ENCODE peak calls at places on chromosome 5, in four cellular contexts. A is small intestine, X is Daoy, I is mesendoderm. Q is an unnamed sample.

GRCh38 chr5:154276932-154277331 is 86.4 kb downstream of the GALNT10 start:
- DNase-seq in A (no peak), X (peak), I (no peak), Q (no peak)

GRCh38 chr5:2266668-2267240 is 384.0 kb upstream of the IRX4 start:
- DNase-seq in X (no peak), A (no peak), I (no peak), Q (no peak)

GRCh38 chr5:35810561-35810960 is 46.1 kb upstream of the IL7R start:
- DNase-seq in X (no peak), A (no peak), I (no peak), Q (no peak)

GRCh38 chr5:92887254-92887653 is 693.8 kb downstream of the NR2F1-AS1 start:
- DNase-seq in X (no peak), I (no peak), A (no peak), Q (no peak)

GRCh38 chr5:116465411-116465810 is 109.2 kb downstream of the SEMA6A start:
- DNase-seq in X (no peak), A (no peak), I (no peak), Q (no peak)

GRCh38 chr5:5752844-5753243 is 330.4 kb downstream of the ICE1 start:
- DNase-seq in A (no peak), X (no peak), I (no peak), Q (no peak)

GRCh38 chr5:134545070-134545868 is 19.8 kb downstream of the JADE2 start:
- DNase-seq in A (no peak), X (no peak), I (no peak), Q (peak)

GRCh38 chr5:93557205-93557604 is 23.8 kb downstream of the NR2F1-AS1 start:
- DNase-seq in A (no peak), X (no peak), I (no peak), Q (no peak)

GRCh38 chr5:147509041-147509709 is 693 bp downstream of the DPYSL3 start:
- DNase-seq in I (peak), X (peak), A (no peak), Q (no peak)

GRCh38 chr5:140324834-140325195 is 21.6 kb downstream of the HBEGF start:
- DNase-seq in A (no peak), X (peak), I (no peak), Q (no peak)

GRCh38 chr5:131671994-131672655 is 37.1 kb upstream of the RAPGEF6 start:
- DNase-seq in I (peak), A (peak), X (no peak), Q (no peak)

GRCh38 chr5:15620501-15620900 is 120.5 kb downstream of the FBXL7 start:
- DNase-seq in I (no peak), A (no peak), X (peak), Q (no peak)

GRCh38 chr5:115396079-115396478 is 99.6 kb upstream of the CCDC112 start:
- DNase-seq in X (no peak), I (no peak), A (peak), Q (no peak)

GRCh38 chr5:168486136-168486879 is at the start of gene RARS1:
- DNase-seq in X (peak), I (peak), A (peak), Q (peak)

GRCh38 chr5:39526914-39527477 is 102.2 kb upstream of the DAB2 start:
- DNase-seq in A (no peak), X (no peak), I (peak), Q (peak)

GRCh38 chr5:38678079-38678478 is 121.6 kb upstream of the LIFR start:
- DNase-seq in A (no peak), I (no peak), X (no peak), Q (no peak)

GRCh38 chr5:181099453-181100086 is 31.4 kb downstream of the OR2V1 start:
- DNase-seq in X (no peak), A (no peak), I (peak), Q (no peak)

GRCh38 chr5:145834917-145835838 is at the start of gene PRELID2:
- DNase-seq in X (peak), A (peak), I (peak), Q (peak)

GRCh38 chr5:14038341-14038959 is 94.0 kb upstream of the DNAH5 start:
- DNase-seq in X (peak), A (no peak), I (peak), Q (no peak)

GRCh38 chr5:159441441-159441840 is 111.2 kb upstream of the IL12B start:
- DNase-seq in A (no peak), X (peak), I (peak), Q (no peak)

GRCh38 chr5:126373621-126374416 is 49.4 kb upstream of the GRAMD2B start:
- DNase-seq in X (peak), I (no peak), A (peak), Q (no peak)

GRCh38 chr5:155532621-155533314 is 519.2 kb downstream of the KIF4B start:
- DNase-seq in I (no peak), A (no peak), X (no peak), Q (no peak)

GRCh38 chr5:160165137-160166068 is 46.2 kb upstream of the PWWP2A start:
- DNase-seq in A (peak), X (peak), I (peak), Q (peak)

GRCh38 chr5:172497591-172498255 is 43.4 kb upstream of the SH3PXD2B start:
- DNase-seq in I (no peak), X (no peak), A (no peak), Q (no peak)

GRCh38 chr5:55855509-55855908 is 4.4 kb downstream of the IL31RA start:
- DNase-seq in X (peak), I (peak), A (no peak), Q (peak)

GRCh38 chr5:83475540-83476469 is 4.3 kb downstream of the VCAN start:
- DNase-seq in I (peak), X (peak), A (no peak), Q (peak)

GRCh38 chr5:181222630-181223040 is 446 bp upstream of the TRIM41 start:
- DNase-seq in A (peak), I (no peak), X (no peak), Q (peak)

GRCh38 chr5:131357739-131358561 is 94.1 kb downstream of the CDC42SE2 start:
- DNase-seq in I (no peak), A (no peak), X (no peak), Q (no peak)

GRCh38 chr5:108639356-108639755 is 108.3 kb upstream of the FER start:
- DNase-seq in X (no peak), I (peak), A (no peak), Q (peak)

GRCh38 chr5:127515693-127516440 is 1.6 kb upstream of the PRRC1 start:
- DNase-seq in I (no peak), X (no peak), A (no peak), Q (no peak)

GRCh38 chr5:122458278-122458872 is 146.3 kb downstream of the SNCAIP start:
- DNase-seq in A (peak), X (peak), I (peak), Q (peak)

GRCh38 chr5:109611505-109611904 is 78.2 kb upstream of the MAN2A1 start:
- DNase-seq in X (no peak), A (no peak), I (no peak), Q (peak)

GRCh38 chr5:93158841-93159240 is 422.2 kb downstream of the NR2F1-AS1 start:
- DNase-seq in I (no peak), X (peak), A (no peak), Q (no peak)

GRCh38 chr5:1885777-1886633 is 3.3 kb upstream of the IRX4 start:
- DNase-seq in I (peak), X (no peak), A (no peak), Q (no peak)

GRCh38 chr5:139181835-139182452 is 16.2 kb downstream of the SIL1 start:
- DNase-seq in I (no peak), A (peak), X (peak), Q (peak)

GRCh38 chr5:62152394-62153123 is 153.4 kb upstream of the KIF2A start:
- DNase-seq in I (no peak), A (no peak), X (no peak), Q (peak)

GRCh38 chr5:54243483-54244080 is 66.8 kb downstream of the ARL15 start:
- DNase-seq in X (peak), I (peak), A (peak), Q (peak)